ENCODE peak calls at places on chromosomes 1 and 21, in nine cellular contexts. U is left ventricle myocardium inferior, X is coronary artery, G is LNCaP clone FGC, Z is Caco-2, K is cardiac fibroblast, F is upper lobe of right lung, O is pancreas, W is dorsolateral prefrontal cortex. N is an unnamed sample.
A peak's percentile ranks its signal among the peaks of the same experiment; 100 is the strongest.

GRCh38 chr1:156538711-156539440 is 33.5 kb downstream of the IQGAP3 start:
- DNase-seq in O (peak; percentile 24), G (no peak), F (no peak), K (no peak), X (no peak), U (no peak), W (no peak), Z (no peak), N (peak; percentile 41)

GRCh38 chr21:19998450-19998849 is 999.8 kb upstream of the NCAM2 start:
- DNase-seq in F (no peak), K (no peak), X (no peak), U (no peak), W (no peak), O (no peak), Z (no peak), G (no peak), N (no peak)

GRCh38 chr1:36359911-36360310 is 25.8 kb downstream of the STK40 start:
- DNase-seq in W (no peak), Z (no peak), F (no peak), O (no peak), X (no peak), U (no peak), K (peak; percentile 48), G (no peak), N (no peak)

GRCh38 chr1:239593527-239593926 is 207.2 kb downstream of the CHRM3 start:
- DNase-seq in U (no peak), X (no peak), K (no peak), O (no peak), Z (no peak), F (no peak), W (no peak), G (no peak), N (no peak)

GRCh38 chr1:235063068-235063765 is 65.4 kb downstream of the TOMM20 start:
- DNase-seq in Z (no peak), U (no peak), K (no peak), O (no peak), W (no peak), F (peak; percentile 40), X (no peak), G (no peak), N (no peak)

GRCh38 chr1:176903474-176903873 is 261.0 kb downstream of the ASTN1 start:
- DNase-seq in O (no peak), K (peak; percentile 16), W (no peak), G (no peak), X (no peak), Z (no peak), U (no peak), F (no peak), N (no peak)

GRCh38 chr1:24203404-24203803 is 16.3 kb upstream of the IFNLR1 start:
- DNase-seq in W (no peak), U (no peak), X (no peak), Z (no peak), G (no peak), K (no peak), O (no peak), F (no peak), N (no peak)

GRCh38 chr1:107953551-107953950 is 11.4 kb downstream of the VAV3 start:
- DNase-seq in F (no peak), O (no peak), W (no peak), U (no peak), Z (no peak), G (no peak), K (no peak), X (no peak), N (no peak)

GRCh38 chr1:83815348-83815747 is 183.6 kb downstream of the TTLL7 start:
- DNase-seq in K (peak; percentile 44), U (no peak), F (no peak), W (no peak), Z (no peak), X (no peak), O (no peak), G (peak; percentile 39), N (no peak)
- TF ChIP-seq CTCF in K (no peak), U (no peak), F (no peak), W (no peak), Z (no peak), X (no peak), O (no peak), G (no peak), N (no peak)

GRCh38 chr1:82775402-82776000 is 974.8 kb downstream of the ADGRL2 start:
- DNase-seq in G (no peak), U (no peak), F (peak; percentile 70), K (peak; percentile 48), O (peak; percentile 69), Z (peak; percentile 32), W (peak; percentile 62), X (no peak), N (no peak)
- TF ChIP-seq CTCF in G (peak; percentile 74), U (peak; percentile 50), F (peak; percentile 47), K (peak; percentile 58), O (peak; percentile 27), Z (no peak), W (peak; percentile 72), X (no peak), N (peak; percentile 79)

GRCh38 chr21:29601072-29601471 is 302.4 kb downstream of the BACH1 start:
- DNase-seq in G (no peak), X (no peak), O (no peak), U (no peak), F (no peak), W (no peak), Z (no peak), K (no peak), N (no peak)
- TF ChIP-seq CTCF in G (no peak), X (no peak), O (no peak), U (no peak), F (no peak), W (no peak), Z (no peak), K (no peak), N (no peak)

GRCh38 chr1:209230319-209230718 is 353.2 kb upstream of the CAMK1G start:
- DNase-seq in K (no peak), O (no peak), G (no peak), W (no peak), X (no peak), F (no peak), Z (no peak), U (no peak), N (no peak)
- TF ChIP-seq CTCF in K (no peak), O (no peak), G (no peak), W (no peak), X (no peak), F (no peak), Z (no peak), U (no peak), N (no peak)

DNA sequence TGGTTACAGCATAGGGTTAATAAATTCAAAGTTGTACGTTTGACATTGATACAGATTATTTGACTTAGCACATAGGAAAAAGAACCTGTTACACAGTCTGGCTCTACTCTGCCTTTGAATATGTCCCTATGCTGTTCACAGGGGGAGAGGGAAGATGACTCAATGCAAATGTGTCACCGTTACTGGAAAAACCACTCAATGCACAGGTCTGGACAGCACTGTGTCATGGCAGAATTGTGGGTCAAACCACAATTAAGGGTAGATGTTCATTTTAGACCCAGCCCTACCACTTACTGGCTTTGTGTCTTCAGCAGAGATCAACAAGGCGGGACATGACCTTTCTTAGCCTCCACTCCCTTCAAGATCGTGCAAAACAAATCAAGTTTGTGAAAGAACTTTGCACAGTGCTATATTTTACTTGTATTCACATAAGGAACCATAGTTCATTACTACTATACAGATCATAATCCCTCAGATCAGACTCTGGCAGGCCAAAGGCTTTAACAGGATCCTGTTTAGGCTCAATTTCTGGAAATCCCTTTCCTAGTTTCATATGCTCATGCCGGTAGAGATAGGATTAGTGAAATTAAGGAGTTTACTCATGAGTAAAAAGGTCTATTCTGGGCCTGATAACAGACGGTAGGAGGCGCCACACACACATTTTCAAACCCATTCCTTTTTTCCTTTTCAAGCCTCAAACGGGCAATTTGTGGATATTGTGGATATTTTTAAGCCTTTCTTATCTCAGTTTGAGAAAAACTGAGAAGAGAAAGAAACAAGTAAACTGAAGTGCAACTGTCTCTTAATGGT is 22.0 kb downstream of the EIF2D start:
- DNase-seq in W (no peak), Z (no peak), F (no peak), U (no peak), K (peak; percentile 82), O (no peak), X (no peak), G (no peak), N (no peak)
- TF ChIP-seq CTCF in W (peak; percentile 25), Z (no peak), F (peak; percentile 26), U (no peak), K (peak; percentile 38), O (no peak), X (no peak), G (peak; percentile 20), N (peak; percentile 58)

DNA sequence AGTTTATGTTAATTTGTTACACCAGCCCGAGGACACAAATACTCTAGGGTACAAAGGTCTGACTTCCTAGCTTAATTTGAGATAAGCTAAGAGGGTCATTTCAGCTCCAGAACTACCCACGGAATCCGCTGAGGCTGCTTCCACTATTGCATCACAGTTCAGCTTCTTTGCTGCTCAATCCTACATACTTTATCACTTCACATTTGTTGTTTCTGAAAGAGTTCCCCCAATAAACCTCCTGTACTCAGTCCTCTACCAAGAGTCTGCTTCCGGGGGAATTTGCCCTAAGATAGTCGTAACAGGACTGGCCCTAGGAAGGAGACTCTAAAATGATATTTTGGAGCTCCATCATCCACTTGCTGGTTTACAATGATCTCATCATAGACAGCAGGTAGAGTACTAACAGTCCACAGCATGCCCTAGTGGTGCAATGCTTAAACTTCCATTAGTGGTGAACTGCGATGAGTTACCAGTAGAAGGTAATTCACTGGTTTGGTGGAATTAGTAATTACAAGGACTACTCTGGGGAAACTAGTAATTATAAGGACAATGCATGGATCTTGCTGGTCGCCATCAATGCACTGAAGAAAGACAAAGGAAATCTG is 229.3 kb downstream of the USH2A start:
- DNase-seq in F (no peak), K (no peak), O (no peak), W (no peak), U (no peak), G (no peak), Z (peak; percentile 32), X (no peak), N (no peak)
- TF ChIP-seq CTCF in F (no peak), K (no peak), O (no peak), W (no peak), U (no peak), G (peak; percentile 26), Z (peak; percentile 40), X (no peak), N (peak; percentile 49)